ENCODE peak calls at places on chromosomes 3 and 15, in ten cellular contexts. F is HepG2; K is CD4-positive, alpha-beta memory T cell; J is sigmoid colon; Z is CD4-positive, CD25-positive, alpha-beta regulatory T cell; L is colonic mucosa; P is heart right ventricle; Y is pancreas; S is neuronal stem cell; Q is prostate gland. G is an unnamed sample.
A peak's percentile ranks its signal among the peaks of the same experiment; 100 is the strongest.

GRCh38 chr3:29240887-29241286 is 40.0 kb upstream of the RBMS3 start:
- DNase-seq in F (no peak), K (no peak), J (no peak), Z (no peak), L (no peak), P (no peak), Y (no peak), S (no peak), Q (no peak), G (no peak)

GRCh38 chr3:23198801-23199200 is 4.3 kb upstream of the UBE2E2 start:
- DNase-seq in F (no peak), K (no peak), J (no peak), Z (no peak), L (no peak), P (no peak), Y (no peak), S (no peak), Q (no peak), G (no peak)

GRCh38 chr15:31347067-31347975 is 20.7 kb downstream of the KLF13 start:
- DNase-seq in F (no peak), K (peak; percentile 84), J (no peak), Z (peak; percentile 95), L (no peak), P (no peak), Y (no peak), S (no peak), Q (no peak), G (no peak)

GRCh38 chr3:23004971-23005370 is 198.2 kb upstream of the UBE2E2 start:
- DNase-seq in F (peak; percentile 31), K (no peak), J (no peak), Z (no peak), L (no peak), P (no peak), Y (no peak), S (no peak), Q (no peak), G (no peak)

GRCh38 chr3:9615003-9615628 is 34.2 kb upstream of the MTMR14 start:
- DNase-seq in F (no peak), K (no peak), J (no peak), Z (no peak), L (no peak), P (no peak), Y (no peak), S (no peak), Q (peak; percentile 11), G (no peak)

GRCh38 chr15:48963524-48964113 is at the start of gene SHC4:
- DNase-seq in F (peak; percentile 24), K (peak; percentile 31), J (peak; percentile 87), Z (peak; percentile 78), L (peak; percentile 54), P (peak; percentile 61), Y (peak; percentile 24), S (peak; percentile 50), Q (peak; percentile 51), G (peak; percentile 65)

GRCh38 chr3:178384302-178384939 is 151.8 kb upstream of the KCNMB2 start:
- DNase-seq in F (no peak), K (no peak), J (no peak), Z (no peak), L (no peak), P (no peak), Y (no peak), S (no peak), Q (no peak), G (no peak)

GRCh38 chr3:152298393-152299242 is 29.9 kb downstream of the MBNL1 start:
- DNase-seq in F (peak; percentile 97), K (peak; percentile 83), J (peak; percentile 86), Z (peak; percentile 65), L (peak; percentile 74), P (peak; percentile 31), Y (peak; percentile 55), S (no peak), Q (peak; percentile 56), G (peak; percentile 36)

GRCh38 chr3:144384241-144384979 is 412.8 kb downstream of the DIPK2A start:
- DNase-seq in F (no peak), K (no peak), J (no peak), Z (no peak), L (no peak), P (no peak), Y (no peak), S (no peak), Q (no peak), G (no peak)

GRCh38 chr3:114847564-114847963 is 299.5 kb downstream of the ZBTB20 start:
- DNase-seq in F (no peak), K (no peak), J (no peak), Z (no peak), L (no peak), P (no peak), Y (no peak), S (no peak), Q (no peak), G (no peak)

GRCh38 chr15:97470417-97470816 is 490.1 kb upstream of the ARRDC4 start:
- DNase-seq in F (no peak), K (no peak), J (no peak), Z (no peak), L (no peak), P (no peak), Y (no peak), S (no peak), Q (no peak), G (no peak)

GRCh38 chr3:50347187-50347813 is 1.8 kb upstream of the ZMYND10 start:
- DNase-seq in F (peak; percentile 59), K (peak; percentile 78), J (peak; percentile 83), Z (peak; percentile 88), L (peak; percentile 73), P (peak; percentile 71), Y (no peak), S (peak; percentile 63), Q (peak; percentile 73), G (peak; percentile 75)

GRCh38 chr15:57427367-57427821 is 51.1 kb downstream of the CGNL1 start:
- DNase-seq in F (peak; percentile 31), K (no peak), J (no peak), Z (no peak), L (peak; percentile 75), P (no peak), Y (no peak), S (peak; percentile 17), Q (peak; percentile 43), G (peak; percentile 71)

GRCh38 chr15:44426975-44427755 is at the start of gene CTDSPL2:
- DNase-seq in F (peak; percentile 96), K (peak; percentile 96), J (peak; percentile 99), Z (peak; percentile 96), L (peak; percentile 98), P (peak; percentile 97), Y (peak; percentile 99), S (peak; percentile 97), Q (peak; percentile 98), G (peak; percentile 99)

GRCh38 chr3:152779649-152780048 is 55.3 kb upstream of the P2RY1 start:
- DNase-seq in F (no peak), K (no peak), J (no peak), Z (no peak), L (no peak), P (no peak), Y (no peak), S (peak; percentile 32), Q (no peak), G (no peak)

GRCh38 chr15:65115086-65115485 is at the start of gene UBAP1L:
- DNase-seq in F (no peak), K (no peak), J (no peak), Z (no peak), L (no peak), P (no peak), Y (no peak), S (no peak), Q (no peak), G (no peak)
- H3K36me3 ChIP-seq in F (peaks cover 21% of the 10 kb centered on the region), K (peaks cover 42% of the 10 kb centered on the region), J (peaks cover 83% of the 10 kb centered on the region), Z (peaks cover 72% of the 10 kb centered on the region), L (peaks cover 22% of the 10 kb centered on the region), P (peaks cover 85% of the 10 kb centered on the region), Y (peaks cover 38% of the 10 kb centered on the region), S (peaks cover 88% of the 10 kb centered on the region), Q (peaks cover 9% of the 10 kb centered on the region), G (peaks cover 62% of the 10 kb centered on the region)

DNA sequence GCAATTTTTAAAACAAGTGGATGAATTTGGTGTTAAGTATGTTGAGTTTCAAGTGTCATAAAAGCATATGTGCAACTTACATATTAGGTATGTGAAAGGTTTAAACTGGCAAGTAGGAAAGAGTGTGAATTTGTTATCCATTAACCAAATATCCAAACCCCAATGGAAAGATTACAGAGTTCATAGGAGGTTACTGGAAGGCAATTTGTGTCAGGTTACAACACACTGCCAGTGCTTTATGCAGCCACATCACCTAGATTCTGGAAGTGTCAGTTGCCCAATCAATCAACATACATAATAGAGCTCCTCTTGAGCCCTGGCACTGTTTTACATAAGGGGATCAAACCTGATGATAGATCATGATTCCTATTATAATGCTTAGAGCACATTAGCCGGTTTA is 261.0 kb downstream of the ROBO1 start:
- DNase-seq in F (no peak), K (no peak), J (no peak), Z (no peak), L (no peak), P (no peak), Y (no peak), S (no peak), Q (no peak), G (no peak)
- H3K36me3 ChIP-seq in F (no peaks in the 10 kb centered on the region), K (no peaks in the 10 kb centered on the region), J (no peaks in the 10 kb centered on the region), Z (no peaks in the 10 kb centered on the region), L (no peaks in the 10 kb centered on the region), P (no peaks in the 10 kb centered on the region), Y (no peaks in the 10 kb centered on the region), S (no peaks in the 10 kb centered on the region), Q (no peaks in the 10 kb centered on the region), G (no peaks in the 10 kb centered on the region)

GRCh38 chr3:195072916-195073564 is 197.9 kb downstream of the XXYLT1 start:
- DNase-seq in F (no peak), K (no peak), J (peak; percentile 34), Z (no peak), L (no peak), P (no peak), Y (no peak), S (no peak), Q (no peak), G (peak; percentile 48)
- H3K36me3 ChIP-seq in F (no peaks in the 10 kb centered on the region), K (no peaks in the 10 kb centered on the region), J (peaks cover 19% of the 10 kb centered on the region), Z (peaks cover 5% of the 10 kb centered on the region), L (no peaks in the 10 kb centered on the region), P (peaks cover 13% of the 10 kb centered on the region), Y (no peaks in the 10 kb centered on the region), S (peaks cover 23% of the 10 kb centered on the region), Q (no peaks in the 10 kb centered on the region), G (no peaks in the 10 kb centered on the region)

GRCh38 chr3:65548848-65549625 is 489.7 kb downstream of the MAGI1 start:
- DNase-seq in F (peak; percentile 9), K (no peak), J (peak; percentile 79), Z (no peak), L (peak; percentile 18), P (peak; percentile 40), Y (no peak), S (peak; percentile 44), Q (peak; percentile 9), G (peak; percentile 35)

GRCh38 chr3:65549626-65549959 is 489.1 kb downstream of the MAGI1 start:
- DNase-seq in F (no peak), K (no peak), J (no peak), Z (no peak), L (no peak), P (no peak), Y (no peak), S (no peak), Q (no peak), G (no peak)

GRCh38 chr3:65556934-65557577 is 481.7 kb downstream of the MAGI1 start:
- DNase-seq in F (no peak), K (no peak), J (no peak), Z (no peak), L (no peak), P (no peak), Y (no peak), S (no peak), Q (no peak), G (no peak)

GRCh38 chr3:65550137-65550536 is 488.6 kb downstream of the MAGI1 start:
- DNase-seq in F (no peak), K (no peak), J (no peak), Z (no peak), L (no peak), P (no peak), Y (no peak), S (no peak), Q (no peak), G (no peak)

GRCh38 chr3:65551945-65552344 is 486.8 kb downstream of the MAGI1 start:
- DNase-seq in F (no peak), K (no peak), J (no peak), Z (no peak), L (no peak), P (no peak), Y (no peak), S (no peak), Q (no peak), G (no peak)
- H3K36me3 ChIP-seq in F (no peaks in the 10 kb centered on the region), K (no peaks in the 10 kb centered on the region), J (no peaks in the 10 kb centered on the region), Z (no peaks in the 10 kb centered on the region), L (no peaks in the 10 kb centered on the region), P (no peaks in the 10 kb centered on the region), Y (no peaks in the 10 kb centered on the region), S (peaks cover 2% of the 10 kb centered on the region), Q (no peaks in the 10 kb centered on the region), G (no peaks in the 10 kb centered on the region)

G was measured in right lobe of liver.